ENCODE peak calls at places on chromosome 16, in five cellular contexts. V, W, A, D and M are unnamed samples.

GRCh38 chr16:50093607-50094570 is 28.1 kb downstream of the HEATR3 start:
- DNase-seq in W (no peak), A (peak; percentile 34), V (peak; percentile 21), D (peak; percentile 12), M (no peak)

GRCh38 chr16:52812945-52813556 is 239.6 kb downstream of the CHD9NB start:
- DNase-seq in V (peak; percentile 75), A (no peak), D (no peak), W (no peak), M (no peak)

GRCh38 chr16:30724641-30725464 is 23.4 kb upstream of the PHKG2 start:
- DNase-seq in V (no peak), D (no peak), A (no peak), W (no peak), M (no peak)

GRCh38 chr16:49663081-49664057 is 192.5 kb downstream of the ZNF423 start:
- DNase-seq in D (no peak), V (no peak), A (no peak), W (no peak), M (no peak)

GRCh38 chr16:48603647-48604376 is 6.2 kb downstream of the N4BP1 start:
- DNase-seq in W (peak; percentile 30), D (no peak), V (no peak), A (no peak), M (no peak)

GRCh38 chr16:48435906-48436305 is 50.7 kb upstream of the SIAH1 start:
- DNase-seq in W (no peak), D (no peak), A (no peak), V (no peak), M (no peak)

GRCh38 chr16:51553910-51554309 is 402.8 kb upstream of the SALL1 start:
- DNase-seq in W (no peak), A (no peak), D (no peak), V (no peak), M (no peak)

GRCh38 chr16:82070656-82071369 is 35.8 kb downstream of the HSD17B2 start:
- DNase-seq in V (peak; percentile 88), W (no peak), A (no peak), D (no peak), M (no peak)

GRCh38 chr16:4537376-4538066 is 1.1 kb downstream of the CDIP1 start:
- DNase-seq in A (peak; percentile 33), D (no peak), V (no peak), W (peak; percentile 39), M (no peak)

GRCh38 chr16:28218109-28218508 is 6.3 kb upstream of the XPO6 start:
- DNase-seq in D (peak; percentile 64), V (peak; percentile 20), A (peak; percentile 37), W (peak; percentile 31), M (no peak)

GRCh38 chr16:84042879-84043485 is 387 bp upstream of the SLC38A8 start:
- DNase-seq in V (no peak), A (no peak), D (no peak), W (peak; percentile 28), M (no peak)

GRCh38 chr16:74699666-74700065 is 996 bp downstream of the MLKL start:
- DNase-seq in A (no peak), D (no peak), W (no peak), V (no peak), M (no peak)

GRCh38 chr16:81473066-81473488 is 28.5 kb downstream of the CMIP start:
- DNase-seq in V (no peak), A (no peak), D (no peak), W (no peak), M (no peak)

GRCh38 chr16:71479420-71479819 is 9.7 kb downstream of the ZNF19 start:
- DNase-seq in A (no peak), V (no peak), W (peak; percentile 60), D (no peak), M (no peak)

GRCh38 chr16:82783933-82784566 is 157.3 kb downstream of the CDH13 start:
- DNase-seq in V (no peak), W (no peak), A (no peak), D (no peak), M (no peak)

GRCh38 chr16:85699224-85699558 is 10.4 kb upstream of the GINS2 start:
- DNase-seq in V (no peak), W (peak; percentile 58), D (no peak), A (no peak), M (no peak)
- TF ChIP-seq CTCF in V (no peak), W (peak; percentile 41), D (no peak), A (no peak), M (no peak)

GRCh38 chr16:12395266-12395665 is 408.4 kb downstream of the CPPED1 start:
- DNase-seq in V (peak; percentile 56), D (no peak), W (no peak), A (no peak), M (no peak)

GRCh38 chr16:12393208-12393607 is 410.5 kb downstream of the CPPED1 start:
- DNase-seq in W (no peak), A (no peak), V (no peak), D (no peak), M (no peak)

GRCh38 chr16:12392585-12393089 is 411.1 kb downstream of the CPPED1 start:
- DNase-seq in W (no peak), A (no peak), V (no peak), D (no peak), M (no peak)

GRCh38 chr16:12398736-12399047 is 405.0 kb downstream of the CPPED1 start:
- DNase-seq in V (no peak), W (no peak), A (no peak), D (no peak), M (no peak)

DNA sequence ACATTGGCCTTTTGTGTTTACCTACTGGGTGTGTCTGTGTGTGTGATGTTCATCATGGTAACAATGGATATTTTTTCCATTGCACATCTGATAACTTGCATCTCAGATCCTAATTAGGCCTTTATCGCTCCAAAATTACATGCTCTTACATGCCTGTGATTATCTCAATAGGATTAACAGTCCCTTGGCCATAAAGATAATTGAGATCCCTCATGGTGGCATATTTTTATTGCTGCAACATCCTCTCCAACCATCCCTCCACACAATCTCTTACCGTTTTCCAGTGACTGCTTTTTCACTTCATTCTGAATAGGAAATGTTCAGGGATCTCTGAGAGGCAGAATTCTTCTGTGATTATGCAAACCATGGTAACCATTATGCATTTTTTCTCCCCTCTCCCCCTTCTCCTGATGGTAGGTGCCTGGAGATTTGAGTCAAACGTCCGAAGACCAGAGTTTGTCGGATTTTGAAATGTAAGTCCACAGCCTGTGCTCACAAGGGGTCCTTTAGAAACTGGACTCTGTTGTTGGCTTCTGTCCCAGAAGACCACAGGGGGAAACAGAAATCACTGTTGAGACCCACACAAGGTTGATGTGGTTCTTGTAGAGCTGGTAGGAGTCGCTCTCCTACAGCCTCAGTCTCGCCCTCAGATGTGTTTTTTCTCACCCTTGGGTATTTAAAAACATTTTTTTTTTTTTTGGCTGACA is 405.5 kb downstream of the CPPED1 start:
- DNase-seq in W (no peak), V (peak; percentile 48), D (no peak), A (no peak), M (peak; percentile 36)
- TF ChIP-seq CTCF in W (no peak), V (no peak), D (no peak), A (no peak), M (no peak)

GRCh38 chr16:69562818-69563217 is 2.9 kb upstream of the NFAT5 start:
- DNase-seq in A (no peak), W (no peak), D (no peak), V (no peak), M (no peak)

GRCh38 chr16:69565611-69566436 is at the start of gene NFAT5:
- DNase-seq in V (peak; percentile 80), W (peak; percentile 95), A (peak; percentile 92), D (peak; percentile 90), M (no peak)

GRCh38 chr16:69561901-69562300 is 3.9 kb upstream of the NFAT5 start:
- DNase-seq in D (no peak), V (no peak), W (no peak), A (no peak), M (no peak)

GRCh38 chr16:69564845-69565610 is 738 bp upstream of the NFAT5 start:
- DNase-seq in A (no peak), V (peak; percentile 13), W (no peak), D (no peak), M (no peak)

DNA sequence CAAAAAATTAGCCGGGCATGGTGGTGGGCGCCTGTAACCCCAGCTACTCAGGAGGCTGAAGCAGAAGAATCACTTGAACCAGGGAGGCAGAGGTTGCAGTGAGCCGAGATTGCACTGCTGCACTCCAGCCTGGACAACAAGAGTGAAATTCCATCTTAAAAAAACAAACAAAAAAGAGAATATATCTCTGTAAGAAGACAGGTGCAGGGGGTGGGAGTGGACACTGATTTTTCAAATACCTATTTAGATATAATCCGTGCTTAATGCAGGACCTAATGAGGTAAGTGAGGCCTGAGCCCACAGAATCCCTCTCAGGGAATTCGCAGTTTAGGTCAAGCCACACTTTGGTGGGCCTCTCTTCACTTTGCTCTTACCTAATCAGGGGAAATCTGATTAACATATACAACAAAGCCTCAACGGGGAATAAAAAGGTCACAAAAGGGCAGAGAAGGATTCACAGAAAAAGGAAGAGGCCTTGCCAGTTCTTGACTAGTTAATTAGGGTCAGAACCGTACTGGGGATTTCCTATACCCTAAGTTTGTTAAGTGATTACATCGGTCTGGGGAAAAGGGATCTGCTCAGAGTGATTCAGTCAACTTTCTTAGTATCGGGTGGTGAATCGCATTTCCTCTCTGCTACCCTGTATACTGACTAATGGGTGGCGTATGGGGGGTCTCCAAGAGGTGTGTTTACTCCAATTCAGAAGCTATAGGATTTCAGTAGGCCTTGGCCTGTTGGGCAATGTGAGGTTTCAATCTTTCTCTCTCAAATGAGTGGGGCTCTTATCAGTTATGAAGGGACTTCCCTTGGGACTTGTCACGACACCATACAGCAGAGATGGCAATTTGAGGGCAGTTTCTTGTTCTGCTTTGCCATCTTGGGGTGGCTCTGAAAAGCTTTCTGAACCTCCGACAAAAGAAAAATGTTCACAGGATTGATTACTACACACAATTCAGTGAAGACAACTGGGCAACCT is 1.9 kb upstream of the NFAT5 start:
- DNase-seq in D (peak; percentile 75), V (peak; percentile 22), A (no peak), W (peak; percentile 92), M (no peak)
- TF ChIP-seq CTCF in D (no peak), V (no peak), A (no peak), W (no peak), M (no peak)

GRCh38 chr16:88503771-88504488 is 50.9 kb downstream of the ZFPM1 start:
- DNase-seq in A (no peak), D (no peak), V (no peak), W (no peak), M (no peak)

GRCh38 chr16:88506723-88507122 is 53.6 kb downstream of the ZFPM1 start:
- DNase-seq in A (no peak), D (no peak), V (no peak), W (no peak), M (no peak)

GRCh38 chr16:88507231-88507743 is 54.2 kb downstream of the ZFPM1 start:
- DNase-seq in V (no peak), D (no peak), A (peak; percentile 53), W (no peak), M (no peak)

GRCh38 chr16:88504489-88505404 is 51.7 kb downstream of the ZFPM1 start:
- DNase-seq in A (peak; percentile 86), V (no peak), D (no peak), W (no peak), M (no peak)

DNA sequence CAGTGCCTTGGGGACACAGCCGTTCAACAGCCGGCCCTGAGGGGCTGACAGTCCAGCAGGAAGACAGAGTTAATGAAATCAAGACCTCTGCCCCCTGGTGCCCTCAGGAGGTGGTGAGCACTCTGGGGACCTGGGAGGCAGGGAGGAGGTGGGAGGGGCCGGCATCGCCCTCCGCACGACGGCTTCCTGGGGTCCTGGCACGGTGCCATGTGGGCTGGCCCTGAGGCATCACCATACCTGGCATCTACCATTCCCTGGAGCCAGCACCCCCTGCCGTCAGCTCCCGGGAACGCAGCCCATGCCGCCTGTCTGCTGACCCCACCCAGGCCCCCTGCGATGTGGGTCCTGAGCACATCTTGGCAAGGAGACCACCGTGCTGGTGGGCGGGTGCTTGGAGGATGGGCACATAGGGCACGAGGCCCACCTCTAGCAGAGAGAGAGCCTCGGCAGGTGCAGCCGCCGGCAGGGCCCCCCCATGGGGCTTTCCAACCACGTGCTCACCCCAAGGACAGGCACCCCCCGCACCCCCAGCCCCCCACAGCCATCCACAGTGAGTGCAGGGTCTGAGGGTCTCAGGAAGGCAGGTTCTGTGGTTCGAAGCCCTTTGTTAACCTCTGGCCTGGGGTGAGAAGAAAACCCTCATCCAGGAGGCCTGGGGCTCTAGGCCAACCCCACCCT is 52.5 kb downstream of the ZFPM1 start:
- DNase-seq in A (peak; percentile 88), V (no peak), W (no peak), D (no peak), M (no peak)
- TF ChIP-seq CTCF in A (peak; percentile 77), V (no peak), W (no peak), D (no peak), M (peak; percentile 21)